ENCODE peak calls at places on chromosomes 1 and 21, in four cellular contexts. G, N, B and I are unnamed samples.

GRCh38 chr1:86395771-86396502 is at the start of gene ODF2L:
- DNase-seq in B (peak), N (peak), G (peak), I (peak)

GRCh38 chr1:221182791-221183533 is 303.7 kb downstream of the HLX start:
- DNase-seq in N (peak), B (no peak), G (no peak), I (no peak)

GRCh38 chr1:212987702-212988322 is 27.9 kb downstream of the ANGEL2 start:
- DNase-seq in N (no peak), G (peak), B (no peak), I (no peak)

GRCh38 chr1:178052650-178053461 is 41.0 kb upstream of the RASAL2 start:
- DNase-seq in N (no peak), B (no peak), G (peak), I (peak)

GRCh38 chr1:204545881-204546280 is 29.7 kb downstream of the MDM4 start:
- DNase-seq in B (no peak), N (no peak), G (no peak), I (no peak)

GRCh38 chr21:23936224-23936623 is 1671.1 kb downstream of the MRPL39 start:
- DNase-seq in B (no peak), G (no peak), N (peak), I (peak)

GRCh38 chr1:21295059-21295401 is 4.8 kb upstream of the ECE1 start:
- DNase-seq in B (no peak), N (peak), G (peak), I (no peak)

GRCh38 chr1:2787163-2787911 is 14.2 kb downstream of the TTC34 start:
- DNase-seq in N (no peak), B (no peak), G (no peak), I (peak)

GRCh38 chr1:224084867-224085266 is 29.0 kb upstream of the FBXO28 start:
- DNase-seq in B (no peak), N (no peak), G (no peak), I (no peak)

GRCh38 chr1:160085686-160086089 is 4.3 kb downstream of the KCNJ9 start:
- DNase-seq in B (peak), G (peak), N (peak), I (peak)

GRCh38 chr1:58211857-58212256 is 334.7 kb downstream of the OMA1 start:
- DNase-seq in G (no peak), N (no peak), B (no peak), I (no peak)

GRCh38 chr1:190754769-190755168 is 277.1 kb upstream of the BRINP3 start:
- DNase-seq in N (peak), B (no peak), G (peak), I (no peak)

GRCh38 chr21:17679002-17679600 is 66.4 kb upstream of the BTG3 start:
- DNase-seq in B (no peak), N (peak), G (peak), I (peak)

GRCh38 chr1:234393190-234393589 is 19.9 kb downstream of the COA6 start:
- DNase-seq in N (no peak), B (no peak), G (no peak), I (peak)

GRCh38 chr1:51541313-51542050 is 22.4 kb upstream of the EPS15 start:
- DNase-seq in B (no peak), G (peak), N (peak), I (no peak)